ENCODE peak calls at places on chromosomes 2 and 18, in six cellular contexts. One of them, this sample, is unnamed.
A peak's percentile ranks its signal among the peaks of the same experiment; 100 is the strongest.

GRCh38 chr2:102143450-102143985 is 972 bp downstream of the IL1R1 start:
- DNase-seq in heart left ventricle: peak; percentile 40
- DNase-seq in BE2C: no peak
- DNase-seq in left ventricle myocardium inferior: no peak
- DNase-seq in keratinocyte: no peak
- DNase-seq in A549: no peak
- DNase-seq in this sample: no peak

GRCh38 chr2:196431957-196432356 is 207.6 kb upstream of the CCDC150 start:
- DNase-seq in A549: peak; percentile 41
- DNase-seq in keratinocyte: no peak
- DNase-seq in heart left ventricle: no peak
- DNase-seq in left ventricle myocardium inferior: no peak
- DNase-seq in BE2C: peak; percentile 44
- DNase-seq in this sample: no peak

GRCh38 chr2:122451040-122451439 is 695.6 kb downstream of the TSN start:
- DNase-seq in A549: peak; percentile 30
- DNase-seq in BE2C: peak; percentile 8
- DNase-seq in keratinocyte: no peak
- DNase-seq in heart left ventricle: no peak
- DNase-seq in left ventricle myocardium inferior: no peak
- DNase-seq in this sample: no peak

GRCh38 chr2:20147351-20147750 is 77.6 kb downstream of the SDC1 start:
- DNase-seq in heart left ventricle: no peak
- DNase-seq in A549: no peak
- DNase-seq in keratinocyte: no peak
- DNase-seq in BE2C: no peak
- DNase-seq in left ventricle myocardium inferior: no peak
- DNase-seq in this sample: no peak

GRCh38 chr2:6793913-6794312 is 71.8 kb downstream of the CMPK2 start:
- DNase-seq in keratinocyte: no peak
- DNase-seq in A549: no peak
- DNase-seq in heart left ventricle: no peak
- DNase-seq in left ventricle myocardium inferior: no peak
- DNase-seq in BE2C: no peak
- DNase-seq in this sample: no peak

GRCh38 chr18:12458761-12459160 is 51.0 kb downstream of the PRELID3A start:
- DNase-seq in left ventricle myocardium inferior: no peak
- DNase-seq in A549: no peak
- DNase-seq in BE2C: no peak
- DNase-seq in keratinocyte: no peak
- DNase-seq in heart left ventricle: no peak
- DNase-seq in this sample: no peak

GRCh38 chr2:192735467-192735866 is 540.7 kb upstream of the TMEFF2 start:
- DNase-seq in BE2C: no peak
- DNase-seq in left ventricle myocardium inferior: no peak
- DNase-seq in keratinocyte: no peak
- DNase-seq in heart left ventricle: no peak
- DNase-seq in A549: no peak
- DNase-seq in this sample: no peak

GRCh38 chr2:139389391-139389790 is 609.2 kb upstream of the NXPH2 start:
- DNase-seq in left ventricle myocardium inferior: no peak
- DNase-seq in heart left ventricle: no peak
- DNase-seq in BE2C: no peak
- DNase-seq in A549: no peak
- DNase-seq in keratinocyte: no peak
- DNase-seq in this sample: no peak

GRCh38 chr18:63951302-63951705 is 2.2 kb downstream of the HMSD start:
- DNase-seq in BE2C: no peak
- DNase-seq in heart left ventricle: no peak
- DNase-seq in A549: no peak
- DNase-seq in left ventricle myocardium inferior: no peak
- DNase-seq in keratinocyte: no peak
- DNase-seq in this sample: no peak

GRCh38 chr2:176092270-176093144 is at the start of gene HOXD13:
- DNase-seq in BE2C: peak; percentile 47
- DNase-seq in keratinocyte: no peak
- DNase-seq in left ventricle myocardium inferior: no peak
- DNase-seq in A549: no peak
- DNase-seq in heart left ventricle: peak; percentile 10
- DNase-seq in this sample: no peak

GRCh38 chr18:23133860-23134779 is 1.2 kb upstream of the CABLES1 start:
- DNase-seq in BE2C: peak; percentile 25
- DNase-seq in keratinocyte: no peak
- DNase-seq in A549: peak; percentile 76
- DNase-seq in left ventricle myocardium inferior: no peak
- DNase-seq in heart left ventricle: no peak
- DNase-seq in this sample: no peak
- H3K4me3 ChIP-seq in BE2C: peak overlapping the region; percentile 68
- H3K4me3 ChIP-seq in keratinocyte: peak overlapping the region; percentile 68
- H3K4me3 ChIP-seq in A549: peak overlapping the region; percentile 85
- H3K4me3 ChIP-seq in left ventricle myocardium inferior: peak overlapping the region; percentile 75
- H3K4me3 ChIP-seq in heart left ventricle: peak overlapping the region; percentile 12
- H3K4me3 ChIP-seq in this sample: no peak overlapping the region

GRCh38 chr2:54549430-54549829 is 93.3 kb downstream of the SPTBN1 start:
- DNase-seq in A549: no peak
- DNase-seq in BE2C: peak; percentile 37
- DNase-seq in left ventricle myocardium inferior: no peak
- DNase-seq in keratinocyte: no peak
- DNase-seq in heart left ventricle: no peak
- DNase-seq in this sample: no peak

GRCh38 chr2:54550523-54550922 is 94.4 kb downstream of the SPTBN1 start:
- DNase-seq in keratinocyte: no peak
- DNase-seq in heart left ventricle: no peak
- DNase-seq in A549: no peak
- DNase-seq in left ventricle myocardium inferior: no peak
- DNase-seq in BE2C: no peak
- DNase-seq in this sample: peak; percentile 38

GRCh38 chr2:54549912-54550518 is 93.9 kb downstream of the SPTBN1 start:
- DNase-seq in heart left ventricle: no peak
- DNase-seq in left ventricle myocardium inferior: no peak
- DNase-seq in keratinocyte: no peak
- DNase-seq in A549: no peak
- DNase-seq in BE2C: no peak
- DNase-seq in this sample: peak; percentile 42

GRCh38 chr2:54553075-54553474 is 96.9 kb downstream of the SPTBN1 start:
- DNase-seq in keratinocyte: no peak
- DNase-seq in A549: no peak
- DNase-seq in heart left ventricle: no peak
- DNase-seq in left ventricle myocardium inferior: no peak
- DNase-seq in BE2C: no peak
- DNase-seq in this sample: peak; percentile 2

GRCh38 chr2:54551123-54551756 is 95.1 kb downstream of the SPTBN1 start:
- DNase-seq in BE2C: no peak
- DNase-seq in keratinocyte: no peak
- DNase-seq in A549: no peak
- DNase-seq in heart left ventricle: no peak
- DNase-seq in left ventricle myocardium inferior: no peak
- DNase-seq in this sample: peak; percentile 54
- H3K4me1 ChIP-seq in BE2C: peaks cover 4% of the 10 kb centered on the region
- H3K4me1 ChIP-seq in keratinocyte: peaks cover 23% of the 10 kb centered on the region
- H3K4me1 ChIP-seq in A549: peaks cover 53% of the 10 kb centered on the region
- H3K4me1 ChIP-seq in heart left ventricle: peaks cover 42% of the 10 kb centered on the region
- H3K4me1 ChIP-seq in left ventricle myocardium inferior: peaks cover 100% of the 10 kb centered on the region
- H3K4me1 ChIP-seq in this sample: no peaks in the 10 kb centered on the region

DNA sequence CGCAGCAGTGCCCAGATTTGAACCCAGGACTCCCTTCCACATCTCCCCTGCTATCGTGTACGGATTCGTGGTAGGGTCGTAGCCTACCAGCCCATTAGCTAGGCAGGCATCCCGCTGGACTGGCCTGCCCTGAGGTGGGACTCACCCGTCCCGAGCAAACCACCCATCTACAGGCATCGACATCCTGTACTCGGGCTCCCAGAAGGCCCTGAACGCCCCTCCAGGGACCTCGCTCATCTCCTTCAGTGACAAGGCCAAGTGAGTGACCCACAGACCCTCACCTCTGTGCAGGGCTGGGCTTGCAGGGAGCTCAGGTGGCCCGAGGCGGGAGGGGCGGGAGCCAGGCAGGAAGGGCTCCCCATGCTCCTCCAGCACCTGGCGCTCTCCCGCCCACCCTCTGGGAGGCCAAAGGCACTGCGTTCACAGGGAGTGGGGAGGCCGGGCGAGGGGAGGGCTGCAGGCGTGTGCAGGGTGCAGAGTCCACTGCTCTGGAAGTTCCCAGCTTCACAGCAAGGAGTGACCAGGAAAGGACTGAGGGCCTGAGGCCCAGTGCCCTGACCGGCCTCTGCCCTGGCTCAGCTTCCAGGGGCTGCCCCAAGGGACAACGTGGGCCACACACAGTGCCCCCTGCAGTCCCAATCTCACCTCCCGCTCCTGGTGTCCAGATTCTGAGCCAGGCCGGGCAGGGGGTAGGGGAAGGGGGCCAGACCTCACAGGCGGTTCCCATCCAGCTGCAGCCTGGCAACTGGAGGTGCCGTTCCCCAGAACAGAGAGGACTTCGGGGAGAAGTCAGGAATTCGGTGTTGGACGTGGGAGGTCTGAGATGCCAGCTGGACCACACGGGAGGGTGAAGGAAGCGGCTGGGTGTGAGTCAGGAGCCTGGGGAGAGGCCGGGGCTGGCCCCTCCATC is 5.4 kb downstream of the AGXT start:
- DNase-seq in heart left ventricle: no peak
- DNase-seq in A549: no peak
- DNase-seq in left ventricle myocardium inferior: no peak
- DNase-seq in keratinocyte: no peak
- DNase-seq in BE2C: peak; percentile 10
- DNase-seq in this sample: no peak
- TF ChIP-seq CTCF in heart left ventricle: no peak
- TF ChIP-seq CTCF in A549: no peak
- TF ChIP-seq CTCF in left ventricle myocardium inferior: no peak
- TF ChIP-seq CTCF in keratinocyte: no peak
- TF ChIP-seq CTCF in BE2C: no peak
- TF ChIP-seq CTCF in this sample: no peak

GRCh38 chr18:70450658-70451253 is 161.9 kb downstream of the SOCS6 start:
- DNase-seq in BE2C: no peak
- DNase-seq in heart left ventricle: no peak
- DNase-seq in A549: peak; percentile 38
- DNase-seq in keratinocyte: no peak
- DNase-seq in left ventricle myocardium inferior: no peak
- DNase-seq in this sample: no peak
- H3K4me3 ChIP-seq in BE2C: no peak overlapping the region
- H3K4me3 ChIP-seq in heart left ventricle: no peak overlapping the region
- H3K4me3 ChIP-seq in A549: no peak overlapping the region
- H3K4me3 ChIP-seq in keratinocyte: no peak overlapping the region
- H3K4me3 ChIP-seq in left ventricle myocardium inferior: no peak overlapping the region
- H3K4me3 ChIP-seq in this sample: no peak overlapping the region

GRCh38 chr2:44804406-44805235 is 136.9 kb upstream of the SIX3 start:
- DNase-seq in keratinocyte: no peak
- DNase-seq in heart left ventricle: no peak
- DNase-seq in BE2C: no peak
- DNase-seq in A549: no peak
- DNase-seq in left ventricle myocardium inferior: no peak
- DNase-seq in this sample: no peak
- H3K4me1 ChIP-seq in keratinocyte: peaks cover 3% of the 10 kb centered on the region
- H3K4me1 ChIP-seq in heart left ventricle: peaks cover 6% of the 10 kb centered on the region
- H3K4me1 ChIP-seq in BE2C: no peaks in the 10 kb centered on the region
- H3K4me1 ChIP-seq in A549: no peaks in the 10 kb centered on the region
- H3K4me1 ChIP-seq in left ventricle myocardium inferior: peaks cover 25% of the 10 kb centered on the region
- H3K4me1 ChIP-seq in this sample: peaks cover 16% of the 10 kb centered on the region

GRCh38 chr2:219010162-219010756 is 17.0 kb upstream of the CRYBA2 start:
- DNase-seq in left ventricle myocardium inferior: no peak
- DNase-seq in A549: peak; percentile 56
- DNase-seq in heart left ventricle: no peak
- DNase-seq in keratinocyte: no peak
- DNase-seq in BE2C: no peak
- DNase-seq in this sample: no peak
- TF ChIP-seq CTCF in left ventricle myocardium inferior: peak; percentile 45
- TF ChIP-seq CTCF in A549: peak; percentile 38
- TF ChIP-seq CTCF in heart left ventricle: peak; percentile 7
- TF ChIP-seq CTCF in keratinocyte: peak; percentile 89
- TF ChIP-seq CTCF in BE2C: peak; percentile 53
- TF ChIP-seq CTCF in this sample: no peak

DNA sequence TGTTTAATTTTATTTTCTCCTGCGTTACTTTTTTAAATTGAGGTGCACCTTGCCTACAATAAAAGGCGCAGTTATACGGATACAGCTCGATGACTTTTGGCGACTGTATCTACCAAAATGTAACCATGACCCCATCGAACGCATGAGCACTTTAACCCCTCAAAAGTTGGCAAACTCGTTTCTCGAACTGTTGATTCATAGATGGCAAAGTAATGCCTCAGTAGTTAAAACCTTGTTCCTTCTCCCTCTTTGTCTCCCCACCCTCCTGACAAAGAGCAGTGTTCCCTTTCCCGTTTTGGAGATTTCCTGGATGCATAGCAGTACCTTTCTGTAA is 577 bp downstream of the MOGAT1 start:
- DNase-seq in A549: no peak
- DNase-seq in left ventricle myocardium inferior: no peak
- DNase-seq in heart left ventricle: no peak
- DNase-seq in keratinocyte: no peak
- DNase-seq in BE2C: no peak
- DNase-seq in this sample: no peak
- H3K4me3 ChIP-seq in A549: peak overlapping the region; percentile 46
- H3K4me3 ChIP-seq in left ventricle myocardium inferior: peak overlapping the region; percentile 68
- H3K4me3 ChIP-seq in heart left ventricle: no peak overlapping the region
- H3K4me3 ChIP-seq in keratinocyte: peak overlapping the region; percentile 67
- H3K4me3 ChIP-seq in BE2C: peak overlapping the region; percentile 71
- H3K4me3 ChIP-seq in this sample: peak overlapping the region; percentile 49

GRCh38 chr2:10706033-10706432 is 15.4 kb upstream of the ATP6V1C2 start:
- DNase-seq in heart left ventricle: no peak
- DNase-seq in A549: no peak
- DNase-seq in keratinocyte: no peak
- DNase-seq in BE2C: no peak
- DNase-seq in left ventricle myocardium inferior: no peak
- DNase-seq in this sample: no peak
- H3K4me1 ChIP-seq in heart left ventricle: no peaks in the 10 kb centered on the region
- H3K4me1 ChIP-seq in A549: no peaks in the 10 kb centered on the region
- H3K4me1 ChIP-seq in keratinocyte: no peaks in the 10 kb centered on the region
- H3K4me1 ChIP-seq in BE2C: no peaks in the 10 kb centered on the region
- H3K4me1 ChIP-seq in left ventricle myocardium inferior: no peaks in the 10 kb centered on the region
- H3K4me1 ChIP-seq in this sample: no peaks in the 10 kb centered on the region

GRCh38 chr2:215272918-215273317 is 38.9 kb upstream of the ATIC start:
- DNase-seq in heart left ventricle: no peak
- DNase-seq in A549: no peak
- DNase-seq in BE2C: no peak
- DNase-seq in left ventricle myocardium inferior: no peak
- DNase-seq in keratinocyte: no peak
- DNase-seq in this sample: no peak

GRCh38 chr2:215269397-215270117 is 42.3 kb upstream of the ATIC start:
- DNase-seq in keratinocyte: peak; percentile 36
- DNase-seq in heart left ventricle: peak; percentile 52
- DNase-seq in BE2C: peak; percentile 71
- DNase-seq in left ventricle myocardium inferior: peak; percentile 29
- DNase-seq in A549: peak; percentile 82
- DNase-seq in this sample: no peak

GRCh38 chr2:215271466-215271865 is 40.4 kb upstream of the ATIC start:
- DNase-seq in heart left ventricle: no peak
- DNase-seq in left ventricle myocardium inferior: no peak
- DNase-seq in keratinocyte: no peak
- DNase-seq in BE2C: no peak
- DNase-seq in A549: no peak
- DNase-seq in this sample: no peak

GRCh38 chr2:215274829-215275228 is 37.0 kb upstream of the ATIC start:
- DNase-seq in BE2C: no peak
- DNase-seq in left ventricle myocardium inferior: no peak
- DNase-seq in A549: no peak
- DNase-seq in keratinocyte: no peak
- DNase-seq in heart left ventricle: no peak
- DNase-seq in this sample: no peak

GRCh38 chr2:215270118-215270451 is 41.8 kb upstream of the ATIC start:
- DNase-seq in heart left ventricle: no peak
- DNase-seq in keratinocyte: no peak
- DNase-seq in left ventricle myocardium inferior: no peak
- DNase-seq in BE2C: no peak
- DNase-seq in A549: no peak
- DNase-seq in this sample: no peak
- TF ChIP-seq CTCF in heart left ventricle: no peak
- TF ChIP-seq CTCF in keratinocyte: no peak
- TF ChIP-seq CTCF in left ventricle myocardium inferior: peak; percentile 5
- TF ChIP-seq CTCF in BE2C: no peak
- TF ChIP-seq CTCF in A549: no peak
- TF ChIP-seq CTCF in this sample: no peak